ENCODE peak calls at places on chromosomes 7 and 10, in four cellular contexts. A is K562, F is HepG2, E is GM12878. N is an unnamed sample.

GRCh38 chr10:89217057-89217990 is 10.2 kb upstream of the CH25H start:
- DNase-seq in A (peak; percentile 10), F (peak; percentile 43), E (peak; percentile 12), N (peak; percentile 53)

GRCh38 chr7:20172736-20173334 is 44.3 kb downstream of the MACC1 start:
- DNase-seq in F (peak; percentile 33), E (no peak), A (peak; percentile 32), N (peak; percentile 84)

GRCh38 chr7:153381275-153382119 is 621.9 kb downstream of the ACTR3B start:
- DNase-seq in E (no peak), A (peak; percentile 85), F (peak; percentile 28), N (peak; percentile 10)

GRCh38 chr10:7561216-7561893 is 105.4 kb downstream of the ITIH5 start:
- DNase-seq in E (no peak), F (peak; percentile 49), A (no peak), N (peak; percentile 40)

GRCh38 chr7:21749318-21749717 is 196.4 kb downstream of the CDCA7L start:
- DNase-seq in A (no peak), E (no peak), F (no peak), N (no peak)

GRCh38 chr7:16982640-16983103 is 100.9 kb upstream of the AGR3 start:
- DNase-seq in A (peak; percentile 29), E (no peak), F (peak; percentile 58), N (no peak)

GRCh38 chr10:104447331-104447730 is 93.7 kb downstream of the CFAP58 start:
- DNase-seq in F (no peak), E (no peak), A (no peak), N (no peak)

GRCh38 chr7:111329367-111330234 is 232.7 kb downstream of the IMMP2L start:
- DNase-seq in E (no peak), F (no peak), A (no peak), N (no peak)

GRCh38 chr7:120201290-120201689 is 71.7 kb upstream of the KCND2 start:
- DNase-seq in E (no peak), F (no peak), A (no peak), N (no peak)

GRCh38 chr10:21732067-21732772 is 198.2 kb downstream of the MLLT10 start:
- DNase-seq in E (no peak), F (peak; percentile 50), A (peak; percentile 62), N (peak; percentile 79)

GRCh38 chr7:157684157-157684595 is 347.4 kb downstream of the DNAJB6 start:
- DNase-seq in E (no peak), F (no peak), A (no peak), N (peak; percentile 59)

GRCh38 chr10:79403441-79404230 is 41.8 kb downstream of the ZCCHC24 start:
- DNase-seq in A (no peak), F (peak; percentile 87), E (no peak), N (peak; percentile 37)

GRCh38 chr7:151626422-151627115 is 106.9 kb upstream of the RHEB start:
- DNase-seq in E (no peak), F (peak; percentile 45), A (no peak), N (peak; percentile 57)

GRCh38 chr10:69061305-69062161 is 26.4 kb upstream of the SRGN start:
- DNase-seq in E (no peak), F (peak; percentile 47), A (peak; percentile 49), N (no peak)

GRCh38 chr7:8217200-8218068 is 44.5 kb downstream of the ICA1 start:
- DNase-seq in A (peak; percentile 38), F (peak; percentile 51), E (peak; percentile 43), N (no peak)

GRCh38 chr7:70694357-70694908 is 437.5 kb upstream of the GALNT17 start:
- DNase-seq in E (no peak), A (no peak), F (no peak), N (no peak)

GRCh38 chr7:66013938-66014337 is 31.9 kb upstream of the GUSB start:
- DNase-seq in F (peak; percentile 65), A (peak; percentile 16), E (no peak), N (peak; percentile 62)

GRCh38 chr10:44859546-44860285 is 51.4 kb upstream of the TMEM72 start:
- DNase-seq in F (no peak), A (no peak), E (no peak), N (no peak)

GRCh38 chr7:3244241-3244814 is 56.7 kb upstream of the SDK1 start:
- DNase-seq in F (peak; percentile 56), A (no peak), E (no peak), N (no peak)

GRCh38 chr10:49512121-49512809 is 26.7 kb downstream of the ERCC6 start:
- DNase-seq in E (no peak), A (peak; percentile 46), F (peak; percentile 16), N (no peak)

GRCh38 chr7:141709749-141710148 is 1.6 kb downstream of the WEE2 start:
- DNase-seq in E (no peak), F (no peak), A (no peak), N (no peak)

GRCh38 chr7:13240349-13240748 is 552.9 kb downstream of the ARL4A start:
- DNase-seq in F (no peak), A (no peak), E (no peak), N (no peak)

GRCh38 chr10:994836-995558 is 6.8 kb downstream of the GTPBP4 start:
- DNase-seq in E (no peak), F (no peak), A (no peak), N (no peak)

GRCh38 chr7:14687777-14688176 is 214.8 kb downstream of the DGKB start:
- DNase-seq in F (no peak), A (no peak), E (no peak), N (no peak)

GRCh38 chr7:38318803-38319416 is 45.5 kb upstream of the TARP start:
- DNase-seq in A (peak; percentile 30), F (peak; percentile 23), E (no peak), N (peak; percentile 49)

GRCh38 chr7:123548406-123548805 is 9.2 kb downstream of the NDUFA5 start:
- DNase-seq in A (no peak), F (no peak), E (no peak), N (no peak)

GRCh38 chr10:66747451-66747850 is 178.4 kb upstream of the LRRTM3 start:
- DNase-seq in E (no peak), F (no peak), A (no peak), N (no peak)

GRCh38 chr10:123683865-123684264 is 17.7 kb downstream of the GPR26 start:
- DNase-seq in F (no peak), E (no peak), A (no peak), N (no peak)

GRCh38 chr7:135147341-135147898 is 452 bp upstream of the TMEM140 start:
- DNase-seq in F (no peak), A (no peak), E (no peak), N (no peak)

DNA sequence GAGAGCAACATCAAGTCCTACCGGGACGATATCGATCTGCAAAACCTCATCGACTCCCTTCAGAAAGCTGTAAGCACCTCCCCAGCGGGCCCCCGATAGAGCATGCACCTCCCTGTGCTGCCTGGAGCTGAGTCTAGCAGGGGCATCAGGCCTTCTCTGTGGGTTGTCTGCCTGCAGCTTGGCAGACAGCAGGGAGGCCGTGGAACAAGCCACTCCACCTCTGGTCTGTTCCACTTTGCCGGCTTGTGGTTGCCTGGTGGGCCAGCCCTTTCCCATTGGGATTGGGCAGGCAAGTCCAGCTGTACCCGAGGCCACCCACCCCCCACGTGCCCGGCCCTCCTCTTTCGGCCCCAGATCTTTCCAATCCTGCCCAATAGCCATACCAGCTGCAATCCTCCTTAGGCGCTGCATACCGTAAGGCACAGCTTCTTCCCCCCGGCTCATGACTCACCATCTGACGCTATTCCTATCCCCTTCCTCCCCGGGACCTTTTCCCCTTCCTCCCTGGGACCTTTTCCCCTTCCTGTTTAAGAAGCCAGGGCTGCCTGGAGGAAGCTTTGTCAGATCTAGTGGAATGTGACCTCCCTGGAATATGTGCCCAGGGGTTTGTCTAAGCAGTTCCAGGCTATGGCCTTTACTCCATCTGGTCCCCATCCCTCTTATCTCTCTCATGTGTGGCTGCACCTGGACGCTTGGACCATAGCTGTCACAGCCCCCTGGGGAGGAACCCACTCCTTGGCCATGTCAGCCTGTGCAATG is 28.1 kb upstream of the SH2D4B start:
- DNase-seq in A (no peak), E (no peak), F (no peak), N (no peak)
- TF ChIP-seq USF2 in A (no peak), E (no peak), F (no peak), N (no peak)

GRCh38 chr7:139972000-139972399 is 90.8 kb downstream of the PARP12 start:
- DNase-seq in F (no peak), A (no peak), E (no peak), N (no peak)
- TF ChIP-seq NR2C2 in F (no peak), A (no peak), E (no peak), N (no peak)

DNA sequence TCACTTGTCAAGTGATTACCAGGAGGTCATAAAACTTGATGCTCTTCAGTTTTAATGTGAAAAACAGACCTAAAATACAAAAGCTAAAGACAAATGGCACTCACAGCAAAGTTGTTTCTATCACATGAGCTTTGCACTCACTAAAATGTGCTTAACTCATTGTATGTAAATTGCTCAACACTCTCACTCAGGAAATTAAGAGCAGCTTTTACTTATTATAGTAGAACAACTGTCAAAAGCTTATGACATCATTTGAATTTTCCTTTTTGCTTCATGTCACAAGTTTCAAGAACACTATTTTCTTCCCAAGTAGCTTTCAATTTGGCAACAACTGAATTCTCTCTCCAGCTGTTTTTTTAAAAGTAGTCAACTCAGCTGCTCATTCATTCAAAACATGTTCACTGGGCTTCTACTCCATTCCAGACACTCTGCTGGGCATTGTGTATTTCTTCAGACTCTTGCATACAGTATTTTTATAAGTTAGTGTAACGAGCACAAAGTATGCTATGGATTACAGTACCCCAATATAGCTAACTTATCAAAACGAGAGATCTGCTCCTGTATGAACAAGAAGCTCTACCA is 46.9 kb downstream of the ATE1 start:
- DNase-seq in E (no peak), F (peak; percentile 16), A (no peak), N (no peak)
- TF ChIP-seq USF2 in E (no peak), F (no peak), A (no peak), N (no peak)

GRCh38 chr7:2037805-2038635 is 194.7 kb downstream of the MAD1L1 start:
- DNase-seq in E (peak; percentile 43), F (no peak), A (no peak), N (no peak)
- TF ChIP-seq NR2C2 in E (no peak), F (no peak), A (no peak), N (no peak)

GRCh38 chr7:87029078-87029477 is 30.4 kb downstream of the ELAPOR2 start:
- DNase-seq in E (no peak), F (no peak), A (no peak), N (no peak)

GRCh38 chr7:87028636-87029035 is 30.8 kb downstream of the ELAPOR2 start:
- DNase-seq in F (no peak), E (no peak), A (peak; percentile 27), N (peak; percentile 16)

GRCh38 chr7:87027900-87028299 is 31.6 kb downstream of the ELAPOR2 start:
- DNase-seq in F (no peak), A (no peak), E (peak; percentile 24), N (no peak)

DNA sequence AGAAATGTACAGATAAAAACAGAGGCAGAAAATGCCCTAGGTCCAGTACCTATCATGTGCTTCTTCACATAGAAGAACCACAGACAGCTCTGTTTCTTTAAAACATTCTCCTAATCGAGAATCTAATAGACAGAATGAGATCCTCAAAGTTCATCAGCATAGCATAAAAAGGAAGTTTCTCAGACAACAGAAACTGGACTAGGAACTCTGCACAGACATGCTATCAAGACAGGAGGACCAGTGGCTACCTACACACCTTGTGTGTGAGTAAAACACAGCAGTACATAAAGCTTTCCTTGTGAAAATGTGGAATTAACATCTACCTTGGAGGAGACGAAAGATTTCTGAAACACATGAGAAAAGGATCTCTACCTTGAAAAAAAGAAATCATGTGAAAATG is 26.9 kb downstream of the ELAPOR2 start:
- DNase-seq in A (no peak), F (no peak), E (no peak), N (no peak)
- TF ChIP-seq USF2 in A (no peak), F (no peak), E (no peak), N (no peak)

N was measured in WTC11.